ENCODE peak calls at places on chromosomes 6 and 20, in four cellular contexts. D is neural crest cell, N is transverse colon, Z is fibroblast of pulmonary artery. I is an unnamed sample.

GRCh38 chr6:7378629-7379218 is 10.8 kb downstream of the CAGE1 start:
- DNase-seq in D (no peak), N (no peak), Z (no peak), I (no peak)

GRCh38 chr6:10838794-10839333 is 525 bp upstream of the MAK start:
- DNase-seq in D (no peak), N (no peak), Z (no peak), I (no peak)

GRCh38 chr6:160300076-160300695 is 41.6 kb upstream of the SLC22A2 start:
- DNase-seq in D (no peak), N (peak), Z (no peak), I (peak)

GRCh38 chr6:56259682-56260081 is 12.3 kb upstream of the COL21A1 start:
- DNase-seq in D (no peak), N (no peak), Z (peak), I (peak)

GRCh38 chr20:36835025-36835424 is 40.9 kb upstream of the TLDC2 start:
- DNase-seq in D (no peak), N (no peak), Z (no peak), I (no peak)

GRCh38 chr6:169909113-169909512 is 157.7 kb downstream of the ERMARD start:
- DNase-seq in D (no peak), N (no peak), Z (no peak), I (no peak)

GRCh38 chr6:45961125-45961524 is 54.5 kb downstream of the CLIC5 start:
- DNase-seq in D (no peak), N (no peak), Z (peak), I (no peak)

GRCh38 chr6:139407718-139408222 is 33.3 kb upstream of the CITED2 start:
- DNase-seq in D (no peak), N (no peak), Z (peak), I (peak)

GRCh38 chr6:46062312-46062711 is 46.7 kb upstream of the CLIC5 start:
- DNase-seq in D (no peak), N (peak), Z (no peak), I (peak)

GRCh38 chr6:124682751-124683150 is 279.5 kb upstream of the RNF217 start:
- DNase-seq in D (no peak), N (no peak), Z (no peak), I (no peak)

GRCh38 chr20:59781236-59781635 is 152.2 kb downstream of the SYCP2 start:
- DNase-seq in D (no peak), N (no peak), Z (no peak), I (no peak)

GRCh38 chr6:107488174-107488874 is 1.6 kb upstream of the SOBP start:
- DNase-seq in D (no peak), N (no peak), Z (no peak), I (no peak)

GRCh38 chr20:50745634-50746137 is 14.3 kb downstream of the PARD6B start:
- DNase-seq in D (no peak), N (peak), Z (no peak), I (no peak)

GRCh38 chr6:111674413-111674812 is 68.7 kb upstream of the TRAF3IP2 start:
- DNase-seq in D (no peak), N (no peak), Z (no peak), I (no peak)

GRCh38 chr6:128731249-128732165 is 151.4 kb upstream of the LAMA2 start:
- DNase-seq in D (peak), N (no peak), Z (peak), I (peak)

GRCh38 chr6:37783025-37783825 is 36.3 kb upstream of the ZFAND3 start:
- DNase-seq in D (peak), N (no peak), Z (no peak), I (no peak)

GRCh38 chr6:139449611-139450000 is 75.2 kb upstream of the CITED2 start:
- DNase-seq in D (no peak), N (no peak), Z (peak), I (no peak)

GRCh38 chr6:14129572-14129971 is 12.0 kb downstream of the CD83 start:
- DNase-seq in D (peak), N (peak), Z (peak), I (peak)